ENCODE peak calls at places on chromosomes 6 and 20, in five cellular contexts. L, F, K, P and I are unnamed samples.

GRCh38 chr20:4585104-4585753 is 136.5 kb upstream of the PRND start:
- DNase-seq in L (no peak), F (no peak), K (no peak), P (no peak), I (peak)

GRCh38 chr20:10060223-10060622 is 25.4 kb downstream of the ANKEF1 start:
- DNase-seq in L (peak), F (no peak), K (no peak), P (no peak), I (no peak)

GRCh38 chr6:39426057-39426592 is 103.6 kb upstream of the KCNK16 start:
- DNase-seq in L (no peak), F (no peak), K (no peak), P (peak), I (peak)

GRCh38 chr6:10999994-11000393 is 44.1 kb downstream of the ELOVL2 start:
- DNase-seq in L (no peak), F (no peak), K (no peak), P (no peak), I (peak)

GRCh38 chr6:56954389-56955170 is at the start of gene BEND6:
- DNase-seq in L (peak), F (peak), K (no peak), P (no peak), I (peak)

GRCh38 chr6:115323001-115323400 is 737.7 kb downstream of the FRK start:
- DNase-seq in L (no peak), F (no peak), K (no peak), P (no peak), I (no peak)

GRCh38 chr6:131654326-131654725 is 17.2 kb downstream of the ENPP3 start:
- DNase-seq in L (no peak), F (no peak), K (no peak), P (no peak), I (no peak)

GRCh38 chr6:121965739-121966138 is 433.7 kb upstream of the HSF2 start:
- DNase-seq in L (no peak), F (no peak), K (no peak), P (no peak), I (no peak)

GRCh38 chr20:23163562-23163961 is 77.4 kb upstream of the CD93 start:
- DNase-seq in L (no peak), F (no peak), K (no peak), P (no peak), I (no peak)

GRCh38 chr20:44388466-44389023 is 33.0 kb downstream of the HNF4A start:
- DNase-seq in L (peak), F (peak), K (peak), P (peak), I (peak)

GRCh38 chr20:34615477-34615876 is 57.0 kb downstream of the MAP1LC3A start:
- DNase-seq in L (no peak), F (no peak), K (no peak), P (no peak), I (no peak)

GRCh38 chr6:71510057-71510713 is 221.6 kb downstream of the OGFRL1 start:
- DNase-seq in L (peak), F (peak), K (no peak), P (peak), I (peak)

GRCh38 chr6:56026461-56027180 is 151.2 kb upstream of the BMP5 start:
- DNase-seq in L (no peak), F (no peak), K (no peak), P (no peak), I (no peak)

GRCh38 chr6:66189915-66190314 is 482.9 kb upstream of the EYS start:
- DNase-seq in L (no peak), F (no peak), K (no peak), P (no peak), I (no peak)

GRCh38 chr20:47691632-47692031 is 93.6 kb downstream of the SULF2 start:
- DNase-seq in L (no peak), F (no peak), K (no peak), P (no peak), I (peak)

GRCh38 chr6:7540595-7540994 is 876 bp upstream of the DSP start:
- DNase-seq in L (peak), F (no peak), K (no peak), P (no peak), I (no peak)

GRCh38 chr6:165987483-165988305 is 180.0 kb downstream of the TBXT start:
- DNase-seq in L (peak), F (no peak), K (no peak), P (no peak), I (peak)

GRCh38 chr6:118744261-118744941 is 93.0 kb upstream of the CEP85L start:
- DNase-seq in L (no peak), F (no peak), K (no peak), P (peak), I (peak)